ENCODE peak calls at places on chromosome 13, in eight cellular contexts. Z, Q, B, L, S, X, M and R are unnamed samples. For H3K27me3, the result is how much of the 10 kb centered on the place peaks cover.

GRCh38 chr13:91809161-91809560 is 410.7 kb downstream of the GPC5 start:
- DNase-seq in X (no peak), L (no peak), S (no peak), Z (no peak), M (no peak), B (no peak), Q (no peak), R (no peak)

GRCh38 chr13:29428992-29429315 is 166.5 kb downstream of the SLC7A1 start:
- DNase-seq in X (no peak), Q (no peak), S (no peak), B (no peak), M (no peak), Z (no peak), L (no peak), R (no peak)

GRCh38 chr13:79522583-79522982 is 41.6 kb downstream of the NDFIP2 start:
- DNase-seq in S (no peak), M (no peak), Z (no peak), L (peak), X (peak), Q (no peak), B (no peak), R (no peak)

GRCh38 chr13:48291730-48292129 is 11.8 kb upstream of the RB1 start:
- DNase-seq in X (no peak), Z (no peak), M (no peak), L (no peak), B (no peak), Q (peak), S (no peak), R (no peak)

GRCh38 chr13:47337781-47338507 is 441.1 kb upstream of the HTR2A start:
- DNase-seq in S (no peak), Z (no peak), B (no peak), M (no peak), X (peak), L (peak), Q (no peak), R (no peak)

GRCh38 chr13:57437587-57437986 is 194.0 kb upstream of the PCDH17 start:
- DNase-seq in L (no peak), Q (no peak), B (no peak), X (no peak), Z (no peak), S (no peak), M (no peak), R (no peak)

GRCh38 chr13:24747248-24748151 is 16.5 kb upstream of the RNF17 start:
- DNase-seq in X (no peak), Z (no peak), S (no peak), L (peak), B (no peak), M (no peak), Q (no peak), R (no peak)

GRCh38 chr13:45119469-45119989 is 781 bp upstream of the GTF2F2 start:
- DNase-seq in M (peak), L (peak), Q (no peak), X (peak), Z (peak), B (no peak), S (peak), R (peak)

GRCh38 chr13:38421590-38422560 is 72.2 kb downstream of the UFM1 start:
- DNase-seq in S (no peak), Z (no peak), L (peak), M (no peak), B (no peak), X (peak), Q (no peak), R (no peak)

GRCh38 chr13:67574320-67575233 is 344.4 kb upstream of the PCDH9 start:
- DNase-seq in Q (no peak), S (no peak), B (no peak), L (peak), M (no peak), X (peak), Z (no peak), R (no peak)

GRCh38 chr13:75938811-75939525 is 302.8 kb downstream of the LMO7 start:
- DNase-seq in S (no peak), Q (no peak), M (no peak), B (no peak), L (peak), X (no peak), Z (no peak), R (no peak)

GRCh38 chr13:91889641-91890040 is 491.2 kb downstream of the GPC5 start:
- DNase-seq in X (no peak), S (no peak), M (no peak), B (no peak), Z (no peak), Q (no peak), L (no peak), R (no peak)

GRCh38 chr13:107210216-107211010 is 642.5 kb upstream of the ARGLU1 start:
- DNase-seq in S (no peak), Q (no peak), M (no peak), L (peak), X (peak), Z (no peak), B (no peak), R (no peak)

GRCh38 chr13:76222511-76222910 is 586.4 kb downstream of the LMO7 start:
- DNase-seq in B (no peak), L (peak), X (peak), Z (no peak), Q (no peak), S (no peak), M (no peak), R (no peak)

GRCh38 chr13:33578786-33579185 is 239.2 kb upstream of the RFC3 start:
- DNase-seq in M (no peak), Z (no peak), Q (no peak), X (peak), B (no peak), L (no peak), S (no peak), R (no peak)

GRCh38 chr13:60869941-60870613 is 473.1 kb downstream of the TDRD3 start:
- DNase-seq in X (no peak), Z (no peak), Q (no peak), L (no peak), S (no peak), M (no peak), B (no peak), R (no peak)

GRCh38 chr13:73708393-73708985 is 425.7 kb downstream of the KLF12 start:
- DNase-seq in Q (peak), M (peak), L (peak), X (peak), B (peak), S (no peak), Z (peak), R (peak)

GRCh38 chr13:111210488-111210887 is 95.4 kb downstream of the ARHGEF7 start:
- DNase-seq in Z (no peak), L (peak), M (no peak), B (no peak), X (peak), Q (no peak), S (no peak), R (no peak)

GRCh38 chr13:22934744-22935523 is 245.8 kb upstream of the SGCG start:
- DNase-seq in L (no peak), Q (no peak), X (no peak), Z (no peak), M (no peak), S (no peak), B (no peak), R (no peak)
- H3K27me3 ChIP-seq in L (under half), Q (under half), X (under half), Z (under half), M (under half), S (under half), B (under half), R (under half)

GRCh38 chr13:108897955-108898354 is 268.5 kb downstream of the MYO16 start:
- DNase-seq in B (no peak), X (no peak), M (no peak), Q (no peak), L (no peak), Z (no peak), S (no peak), R (no peak)
- H3K4me3 ChIP-seq in B (no peak), X (no peak), M (no peak), Q (no peak), L (no peak), Z (no peak), S (no peak), R (no peak)

GRCh38 chr13:80666782-80667537 is 326.0 kb upstream of the SPRY2 start:
- DNase-seq in S (no peak), L (peak), X (peak), Q (no peak), Z (no peak), M (no peak), B (no peak), R (no peak)

GRCh38 chr13:80668452-80668851 is 327.5 kb upstream of the SPRY2 start:
- DNase-seq in Z (no peak), Q (no peak), S (no peak), M (no peak), B (no peak), X (no peak), L (no peak), R (no peak)

GRCh38 chr13:80665792-80666333 is 324.9 kb upstream of the SPRY2 start:
- DNase-seq in L (no peak), Q (no peak), X (no peak), M (no peak), Z (no peak), S (no peak), B (no peak), R (no peak)

GRCh38 chr13:80671773-80672172 is 330.8 kb upstream of the SPRY2 start:
- DNase-seq in Q (no peak), L (no peak), M (no peak), Z (no peak), B (no peak), S (no peak), X (no peak), R (no peak)

GRCh38 chr13:80669112-80669511 is 328.2 kb upstream of the SPRY2 start:
- DNase-seq in Q (no peak), M (no peak), L (no peak), S (no peak), B (no peak), X (no peak), Z (no peak), R (no peak)
- H3K27ac ChIP-seq in Q (no peak), M (no peak), L (no peak), S (no peak), B (no peak), X (no peak), Z (no peak), R (no peak)

GRCh38 chr13:20390526-20391175 is 135.0 kb downstream of the CRYL1 start:
- DNase-seq in Q (no peak), X (no peak), M (no peak), Z (no peak), L (no peak), B (no peak), S (no peak), R (no peak)

GRCh38 chr13:20393273-20394235 is 132.1 kb downstream of the CRYL1 start:
- DNase-seq in S (no peak), B (no peak), Z (no peak), L (no peak), M (no peak), Q (no peak), X (no peak), R (no peak)

GRCh38 chr13:20392530-20392929 is 133.1 kb downstream of the CRYL1 start:
- DNase-seq in S (no peak), M (no peak), L (no peak), X (no peak), Q (no peak), B (no peak), Z (no peak), R (no peak)

GRCh38 chr13:20389696-20390525 is 135.7 kb downstream of the CRYL1 start:
- DNase-seq in X (no peak), Z (no peak), M (no peak), Q (no peak), S (no peak), L (no peak), B (no peak), R (no peak)

GRCh38 chr13:20391597-20392452 is 133.8 kb downstream of the CRYL1 start:
- DNase-seq in L (no peak), X (no peak), Q (no peak), M (no peak), S (no peak), B (no peak), Z (no peak), R (no peak)
- H3K27me3 ChIP-seq in L (under half), X (under half), Q (under half), M (under half), S (under half), B (under half), Z (under half), R (under half)

GRCh38 chr13:41007359-41008118 is 11.6 kb downstream of the ELF1 start:
- DNase-seq in L (peak), X (no peak), S (no peak), B (no peak), M (no peak), Z (no peak), Q (no peak), R (no peak)
- H3K4me3 ChIP-seq in L (no peak), X (no peak), S (no peak), B (no peak), M (peak), Z (no peak), Q (no peak), R (peak)

GRCh38 chr13:113759525-113760137 is 605 bp downstream of the TMEM255B start:
- DNase-seq in Q (peak), L (peak), S (no peak), Z (peak), B (no peak), X (no peak), M (no peak), R (no peak)

GRCh38 chr13:113756441-113757097 is 2.5 kb upstream of the TMEM255B start:
- DNase-seq in M (no peak), X (no peak), Z (no peak), Q (no peak), B (no peak), L (no peak), S (no peak), R (no peak)

GRCh38 chr13:113761136-113761535 is 2.1 kb downstream of the TMEM255B start:
- DNase-seq in Z (no peak), S (no peak), Q (peak), X (no peak), L (no peak), B (no peak), M (no peak), R (no peak)

GRCh38 chr13:113762075-113762474 is 3.0 kb downstream of the TMEM255B start:
- DNase-seq in L (no peak), X (no peak), M (no peak), B (no peak), S (no peak), Z (no peak), Q (no peak), R (no peak)

DNA sequence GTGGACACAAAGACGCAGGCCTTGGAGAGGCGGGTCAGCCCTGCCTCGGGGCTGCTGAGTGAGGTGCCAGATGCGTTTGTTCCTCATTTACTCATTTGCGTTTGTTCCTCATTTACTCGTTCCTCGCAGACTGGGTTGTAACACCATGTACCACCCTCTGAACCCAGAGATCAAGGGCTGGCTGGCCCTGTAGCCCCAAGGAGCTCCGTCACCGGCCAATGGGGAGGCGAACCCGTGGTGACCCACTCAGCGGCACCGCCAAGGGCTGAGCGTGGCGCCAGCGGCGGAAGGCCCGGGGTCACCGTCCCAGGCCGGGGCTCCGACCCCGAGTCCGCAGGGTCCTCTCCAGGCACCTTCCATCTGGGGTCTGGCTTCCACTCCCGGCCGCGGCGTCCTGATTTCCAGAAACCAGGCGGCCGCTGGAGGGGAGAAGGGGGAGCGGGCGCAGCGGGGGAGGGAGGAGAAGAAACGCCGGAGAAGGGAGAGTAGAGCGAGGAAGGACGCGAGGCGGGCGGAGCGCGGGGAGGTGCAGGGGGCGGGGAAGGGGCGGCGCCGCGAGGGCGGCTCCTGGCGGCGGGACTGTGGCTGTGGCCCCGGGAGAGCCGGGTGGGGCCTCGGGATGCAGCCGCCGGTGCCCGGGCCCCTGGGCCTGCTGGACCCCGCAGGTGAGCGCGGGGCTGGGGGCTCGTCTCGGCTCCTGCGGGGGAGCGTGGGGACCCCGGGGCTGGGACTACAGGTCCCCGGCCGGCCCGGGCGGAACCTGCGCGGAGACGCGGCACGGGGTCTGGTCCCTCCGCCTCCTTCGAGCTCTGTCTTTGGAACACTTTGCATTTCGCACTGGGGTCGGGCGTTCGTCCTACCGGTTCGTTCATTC is at the start of gene TMEM255B:
- DNase-seq in S (peak), B (peak), Z (peak), Q (peak), M (peak), L (peak), X (peak), R (peak)
- H3K27ac ChIP-seq in S (peak), B (peak), Z (peak), Q (peak), M (no peak), L (no peak), X (no peak), R (no peak)

GRCh38 chr13:97221491-97221890 is 642 bp upstream of the MBNL2 start:
- DNase-seq in X (no peak), B (no peak), S (no peak), Q (no peak), L (no peak), Z (no peak), M (no peak), R (no peak)

GRCh38 chr13:97221046-97221445 is 1.1 kb upstream of the MBNL2 start:
- DNase-seq in Z (no peak), X (no peak), B (no peak), Q (no peak), M (no peak), L (no peak), S (no peak), R (no peak)

GRCh38 chr13:97219226-97219625 is 2.9 kb upstream of the MBNL2 start:
- DNase-seq in X (no peak), M (no peak), B (no peak), Z (no peak), L (no peak), S (no peak), Q (no peak), R (no peak)

GRCh38 chr13:97221989-97222700 is at the start of gene MBNL2:
- DNase-seq in X (peak), M (peak), S (peak), L (peak), Z (peak), B (peak), Q (peak), R (peak)

GRCh38 chr13:97220151-97220900 is 1.8 kb upstream of the MBNL2 start:
- DNase-seq in X (no peak), Z (no peak), S (no peak), M (no peak), L (no peak), B (no peak), Q (no peak), R (no peak)
- H3K27me3 ChIP-seq in X (under half), Z (under half), S (under half), M (under half), L (under half), B (under half), Q (under half), R (under half)

GRCh38 chr13:99977334-99977911 is 4.2 kb upstream of the ZIC2 start:
- DNase-seq in M (no peak), S (no peak), L (no peak), Q (no peak), Z (no peak), B (no peak), X (no peak), R (no peak)
- H3K4me3 ChIP-seq in M (no peak), S (no peak), L (no peak), Q (no peak), Z (no peak), B (no peak), X (no peak), R (no peak)

GRCh38 chr13:51770160-51770559 is 33.8 kb downstream of the DHRS12 start:
- DNase-seq in M (no peak), X (no peak), Z (no peak), Q (no peak), S (no peak), B (peak), L (no peak), R (no peak)
- H3K27ac ChIP-seq in M (no peak), X (no peak), Z (no peak), Q (peak), S (no peak), B (peak), L (no peak), R (no peak)

DNA sequence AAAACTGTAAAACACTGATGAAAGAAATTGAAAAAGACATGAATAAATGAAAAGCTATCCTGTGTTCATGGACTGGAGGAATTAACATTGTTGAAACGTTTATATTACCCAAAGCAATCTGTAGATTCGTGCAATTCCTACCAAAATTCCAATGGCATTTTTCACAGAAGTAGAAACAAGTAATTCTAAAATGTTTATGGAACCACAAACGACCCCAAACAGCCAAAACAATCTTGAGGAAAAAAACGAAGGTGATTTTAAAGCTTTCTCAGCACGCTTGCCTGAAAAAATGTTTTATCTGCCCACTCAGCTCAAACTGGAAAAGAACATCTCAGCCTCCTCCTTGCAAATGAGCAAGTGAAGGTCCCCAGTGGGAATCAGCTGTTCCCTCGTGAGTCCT is 255.9 kb upstream of the IRS2 start:
- DNase-seq in M (no peak), L (no peak), Q (no peak), X (no peak), Z (no peak), S (no peak), B (no peak), R (no peak)
- H3K27me3 ChIP-seq in M (under half), L (under half), Q (under half), X (under half), Z (under half), S (under half), B (under half), R (under half)